ENCODE peak calls at places on chromosome 19, in eight cellular contexts. N is psoas muscle; Q is brain microvascular endothelial cell; K is CD8-positive, alpha-beta T cell; Z is mammary epithelial cell; X is choroid plexus epithelial cell; H is fibroblast of pulmonary artery; E is DND-41. G is an unnamed sample.

GRCh38 chr19:54266133-54266532 is 9.1 kb upstream of the LILRB5 start:
- DNase-seq in N (peak), Q (peak), K (peak), Z (peak), X (peak), H (peak), E (peak), G (no peak)

GRCh38 chr19:43553656-43554055 is 20.7 kb downstream of the ZNF575 start:
- DNase-seq in N (no peak), Q (no peak), K (no peak), Z (no peak), X (no peak), H (no peak), E (no peak), G (no peak)

GRCh38 chr19:16877581-16877980 is 11.2 kb upstream of the F2RL3 start:
- DNase-seq in N (no peak), Q (no peak), K (no peak), Z (peak), X (no peak), H (no peak), E (no peak), G (no peak)

GRCh38 chr19:35986664-35987570 is 8.1 kb upstream of the SDHAF1 start:
- DNase-seq in N (peak), Q (no peak), K (no peak), Z (no peak), X (no peak), H (no peak), E (no peak), G (no peak)

GRCh38 chr19:29376855-29377354 is 148.9 kb upstream of the VSTM2B start:
- DNase-seq in N (no peak), Q (no peak), K (no peak), Z (no peak), X (no peak), H (no peak), E (no peak), G (peak)

GRCh38 chr19:48639483-48640375 is 2.5 kb upstream of the DBP start:
- DNase-seq in N (no peak), Q (no peak), K (no peak), Z (no peak), X (no peak), H (no peak), E (no peak), G (no peak)

GRCh38 chr19:13094771-13095392 is 7.8 kb downstream of the LYL1 start:
- DNase-seq in N (no peak), Q (no peak), K (no peak), Z (no peak), X (no peak), H (no peak), E (no peak), G (no peak)

GRCh38 chr19:38707512-38708114 is 36.7 kb downstream of the CAPN12 start:
- DNase-seq in N (peak), Q (peak), K (no peak), Z (no peak), X (peak), H (peak), E (no peak), G (no peak)

GRCh38 chr19:36090930-36091695 is 19.8 kb upstream of the OVOL3 start:
- DNase-seq in N (no peak), Q (no peak), K (no peak), Z (no peak), X (no peak), H (no peak), E (no peak), G (no peak)

GRCh38 chr19:55119053-55119452 is 1.6 kb upstream of the PPP1R12C start:
- DNase-seq in N (no peak), Q (no peak), K (no peak), Z (no peak), X (no peak), H (no peak), E (no peak), G (no peak)

GRCh38 chr19:40671404-40671803 is 19.0 kb downstream of the NUMBL start:
- DNase-seq in N (no peak), Q (no peak), K (no peak), Z (no peak), X (no peak), H (no peak), E (no peak), G (no peak)

GRCh38 chr19:47761566-47761965 is 16.2 kb downstream of the NOP53 start:
- DNase-seq in N (no peak), Q (no peak), K (no peak), Z (no peak), X (no peak), H (no peak), E (no peak), G (no peak)

GRCh38 chr19:7505682-7506384 is 10.1 kb upstream of the ZNF358 start:
- DNase-seq in N (no peak), Q (no peak), K (no peak), Z (no peak), X (no peak), H (no peak), E (no peak), G (no peak)

GRCh38 chr19:10262771-10263170 is 8.1 kb upstream of the ICAM1 start:
- DNase-seq in N (no peak), Q (no peak), K (no peak), Z (no peak), X (peak), H (peak), E (no peak), G (no peak)

GRCh38 chr19:30879225-30879624 is 470.0 kb downstream of the TSHZ3 start:
- DNase-seq in N (no peak), Q (no peak), K (no peak), Z (no peak), X (no peak), H (no peak), E (no peak), G (no peak)

GRCh38 chr19:39416152-39416551 is 3.7 kb downstream of the PLEKHG2 start:
- DNase-seq in N (no peak), Q (no peak), K (no peak), Z (no peak), X (no peak), H (no peak), E (no peak), G (no peak)

DNA sequence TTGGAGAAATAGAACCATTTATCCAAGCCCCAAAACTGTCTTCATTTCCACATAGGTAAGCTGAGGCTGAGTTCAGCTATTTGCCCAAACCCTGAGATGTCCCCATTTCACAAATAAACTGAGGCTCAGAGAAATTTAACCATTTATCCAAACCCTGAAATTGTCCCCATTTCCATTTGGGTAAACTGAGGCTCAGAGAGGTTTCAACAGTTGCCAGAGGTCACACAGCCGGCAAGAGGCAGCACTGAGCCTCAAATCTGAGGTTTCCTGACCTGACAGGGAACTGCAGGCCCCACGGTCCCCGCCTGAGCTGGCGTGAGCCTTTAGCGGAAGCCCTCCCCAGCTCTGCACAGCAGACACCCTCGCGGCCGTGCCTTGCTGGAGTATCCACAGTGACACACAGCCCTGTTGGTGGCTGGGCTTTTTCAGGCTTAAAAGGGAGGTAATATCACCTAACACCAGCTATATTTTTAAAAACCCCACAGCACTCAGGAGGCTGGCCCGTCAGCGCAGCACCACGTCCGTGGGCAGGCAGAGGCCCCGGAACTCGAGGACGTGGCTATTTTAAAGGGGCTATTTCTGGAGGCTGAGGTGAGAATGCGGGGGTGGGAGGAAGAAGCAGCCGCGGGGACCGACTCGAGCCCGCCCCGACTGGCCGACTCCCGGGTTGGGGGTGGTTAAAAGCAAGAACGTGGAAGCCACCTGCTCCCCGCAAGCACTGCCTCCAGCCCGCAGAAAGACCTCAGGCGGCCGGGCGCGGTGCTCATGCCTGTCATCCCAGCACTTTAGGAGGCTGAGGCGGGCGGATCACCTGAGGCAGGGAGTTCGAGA is 18.5 kb downstream of the PTPRS start:
- DNase-seq in N (no peak), Q (no peak), K (peak), Z (no peak), X (no peak), H (no peak), E (no peak), G (no peak)
- TF ChIP-seq CTCF in N (no peak), Q (peak), K (no peak), Z (no peak), X (peak), H (no peak), E (no peak), G (no peak)

GRCh38 chr19:33749016-33749415 is 47.7 kb upstream of the KCTD15 start:
- DNase-seq in N (no peak), Q (no peak), K (no peak), Z (no peak), X (no peak), H (no peak), E (no peak), G (no peak)

GRCh38 chr19:33746159-33746558 is 50.5 kb upstream of the KCTD15 start:
- DNase-seq in N (no peak), Q (no peak), K (no peak), Z (no peak), X (no peak), H (no peak), E (no peak), G (no peak)

GRCh38 chr19:33748231-33748630 is 48.4 kb upstream of the KCTD15 start:
- DNase-seq in N (no peak), Q (no peak), K (no peak), Z (no peak), X (no peak), H (no peak), E (no peak), G (no peak)

GRCh38 chr19:33745297-33745696 is 51.4 kb upstream of the KCTD15 start:
- DNase-seq in N (no peak), Q (no peak), K (no peak), Z (no peak), X (no peak), H (no peak), E (no peak), G (no peak)

DNA sequence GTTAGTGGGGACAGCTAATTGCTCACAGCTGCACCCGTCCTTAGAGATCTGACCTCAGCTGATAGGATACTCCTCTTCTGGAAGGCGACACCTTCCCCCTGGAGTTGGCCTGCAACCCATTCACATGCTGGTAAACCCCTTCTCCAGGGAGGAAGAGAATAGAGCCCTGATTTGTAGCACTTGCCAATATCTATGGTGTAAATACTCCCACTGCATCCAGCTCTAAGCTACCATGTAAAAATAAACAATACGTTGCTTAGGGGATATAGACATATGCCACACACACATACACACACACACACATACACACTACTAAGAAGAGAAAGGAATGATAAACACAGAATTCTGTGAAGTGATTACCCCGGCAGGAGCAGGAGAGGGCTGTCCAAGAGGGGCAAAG is 49.4 kb upstream of the KCTD15 start:
- DNase-seq in N (no peak), Q (no peak), K (no peak), Z (no peak), X (no peak), H (no peak), E (no peak), G (no peak)
- TF ChIP-seq CTCF in N (no peak), Q (no peak), K (no peak), Z (no peak), X (no peak), H (no peak), E (no peak), G (no peak)

GRCh38 chr19:8593931-8594330 is 16.6 kb downstream of the ADAMTS10 start:
- DNase-seq in N (no peak), Q (no peak), K (no peak), Z (no peak), X (peak), H (peak), E (no peak), G (no peak)
- TF ChIP-seq CTCF in N (no peak), Q (peak), K (no peak), Z (no peak), X (peak), H (peak), E (peak), G (peak)

GRCh38 chr19:45368737-45369340 is 1.5 kb downstream of the ERCC2 start:
- DNase-seq in N (no peak), Q (no peak), K (no peak), Z (no peak), X (no peak), H (no peak), E (no peak), G (no peak)
- TF ChIP-seq CTCF in N (no peak), Q (no peak), K (no peak), Z (no peak), X (no peak), H (no peak), E (no peak), G (no peak)

GRCh38 chr19:57686727-57687126 is 5.0 kb downstream of the ZNF551 start:
- DNase-seq in N (no peak), Q (no peak), K (no peak), Z (no peak), X (no peak), H (no peak), E (no peak), G (no peak)

GRCh38 chr19:57687363-57688010 is 5.7 kb downstream of the ZNF551 start:
- DNase-seq in N (no peak), Q (no peak), K (no peak), Z (no peak), X (no peak), H (no peak), E (no peak), G (no peak)

GRCh38 chr19:57688011-57688763 is 6.4 kb downstream of the ZNF551 start:
- DNase-seq in N (no peak), Q (no peak), K (no peak), Z (peak), X (no peak), H (no peak), E (no peak), G (no peak)

GRCh38 chr19:57689750-57690149 is 8.0 kb downstream of the ZNF551 start:
- DNase-seq in N (no peak), Q (no peak), K (no peak), Z (peak), X (no peak), H (no peak), E (no peak), G (no peak)
- TF ChIP-seq CTCF in N (no peak), Q (no peak), K (no peak), Z (no peak), X (no peak), H (no peak), E (no peak), G (no peak)

DNA sequence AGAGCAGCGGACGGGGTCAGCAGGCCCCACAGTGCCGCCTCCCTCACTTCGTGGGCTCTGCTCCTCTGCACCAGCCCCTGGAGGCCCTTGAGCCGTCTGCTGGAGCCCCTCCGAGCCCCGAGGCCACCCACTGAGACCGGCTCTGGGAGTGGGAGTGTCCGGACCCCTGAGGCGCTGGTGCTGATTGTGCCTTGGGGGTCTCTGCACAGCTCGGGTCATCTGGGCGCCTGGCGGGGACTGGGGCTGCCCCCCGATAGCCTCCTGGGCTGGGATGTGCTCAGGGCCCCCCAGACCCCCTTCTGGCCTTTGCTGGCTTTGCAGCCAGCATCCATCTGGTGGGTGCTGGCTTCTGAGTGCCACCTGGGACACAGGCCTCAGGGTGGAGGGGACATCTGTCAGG is 15.4 kb downstream of the CBARP start:
- DNase-seq in N (no peak), Q (no peak), K (no peak), Z (no peak), X (no peak), H (no peak), E (no peak), G (no peak)
- TF ChIP-seq CTCF in N (no peak), Q (peak), K (no peak), Z (no peak), X (peak), H (peak), E (peak), G (no peak)

GRCh38 chr19:18856385-18857126 is 24.8 kb downstream of the UPF1 start:
- DNase-seq in N (peak), Q (peak), K (no peak), Z (peak), X (peak), H (peak), E (no peak), G (no peak)
- TF ChIP-seq CTCF in N (peak), Q (peak), K (no peak), Z (peak), X (peak), H (peak), E (peak), G (peak)

GRCh38 chr19:18895038-18895827 is 725 bp downstream of the CERS1 start:
- DNase-seq in N (peak), Q (no peak), K (no peak), Z (peak), X (peak), H (peak), E (no peak), G (peak)
- TF ChIP-seq CTCF in N (peak), Q (peak), K (no peak), Z (peak), X (peak), H (peak), E (peak), G (peak)